ENCODE peak calls at places on chromosome X, in six cellular contexts. R, G, L, C, P and T are unnamed samples.

GRCh38 chrX:41180194-41180902 is 95.1 kb downstream of the USP9X start:
- DNase-seq in R (peak; percentile 69), G (peak; percentile 11), L (peak; percentile 34), C (peak; percentile 33), P (peak; percentile 32), T (no peak)

GRCh38 chrX:23938690-23939089 is 30.9 kb downstream of the CXorf58 start:
- DNase-seq in R (no peak), G (no peak), L (no peak), C (no peak), P (no peak), T (no peak)

GRCh38 chrX:109732319-109732779 is 708 bp downstream of the ACSL4 start:
- DNase-seq in R (no peak), G (no peak), L (peak; percentile 9), C (peak; percentile 13), P (no peak), T (no peak)

GRCh38 chrX:74248889-74249288 is 55.1 kb upstream of the ZCCHC13 start:
- DNase-seq in R (no peak), G (no peak), L (no peak), C (no peak), P (no peak), T (no peak)

GRCh38 chrX:41010188-41010846 is 74.9 kb upstream of the USP9X start:
- DNase-seq in R (peak; percentile 80), G (peak; percentile 9), L (peak; percentile 47), C (peak; percentile 71), P (peak; percentile 24), T (peak; percentile 3)

GRCh38 chrX:14529288-14529989 is at the start of gene GLRA2:
- DNase-seq in R (peak; percentile 2), G (no peak), L (peak; percentile 1), C (peak; percentile 17), P (peak; percentile 4), T (no peak)

GRCh38 chrX:41389311-41389888 is 55.4 kb downstream of the DDX3X start:
- DNase-seq in R (no peak), G (no peak), L (no peak), C (no peak), P (no peak), T (no peak)

GRCh38 chrX:40152706-40153334 is 55.1 kb upstream of the BCOR start:
- DNase-seq in R (no peak), G (no peak), L (peak; percentile 46), C (peak; percentile 7), P (peak; percentile 48), T (no peak)

GRCh38 chrX:20362268-20363002 is 95.7 kb upstream of the RPS6KA3 start:
- DNase-seq in R (peak; percentile 62), G (no peak), L (peak; percentile 60), C (no peak), P (no peak), T (no peak)

GRCh38 chrX:74272230-74272629 is 31.8 kb upstream of the ZCCHC13 start:
- DNase-seq in R (no peak), G (no peak), L (no peak), C (no peak), P (no peak), T (no peak)